ENCODE peak calls at places on chromosome 9, in nine cellular contexts. One of them, this sample, is unnamed. For H3K36me3, the result is how much of the 10 kb centered on the place peaks cover.

GRCh38 chr9:114318416-114318815 is 4.5 kb upstream of the ORM1 start:
- DNase-seq in fibroblast of lung: no peak
- DNase-seq in H1: no peak
- DNase-seq in adipocyte: no peak
- DNase-seq in left ventricle myocardium inferior: no peak
- DNase-seq in ascending aorta: peak
- DNase-seq in IMR-90: no peak
- DNase-seq in uterus: peak
- DNase-seq in MG63: no peak
- DNase-seq in this sample: no peak

GRCh38 chr9:33044162-33044673 is 19.1 kb downstream of the DNAJA1 start:
- DNase-seq in fibroblast of lung: peak
- DNase-seq in H1: peak
- DNase-seq in adipocyte: peak
- DNase-seq in left ventricle myocardium inferior: peak
- DNase-seq in ascending aorta: peak
- DNase-seq in IMR-90: peak
- DNase-seq in uterus: peak
- DNase-seq in MG63: peak
- DNase-seq in this sample: peak

GRCh38 chr9:82543726-82544125 is 519.2 kb downstream of the RASEF start:
- DNase-seq in fibroblast of lung: peak
- DNase-seq in H1: no peak
- DNase-seq in adipocyte: no peak
- DNase-seq in left ventricle myocardium inferior: no peak
- DNase-seq in ascending aorta: no peak
- DNase-seq in IMR-90: no peak
- DNase-seq in uterus: no peak
- DNase-seq in MG63: no peak
- DNase-seq in this sample: no peak

GRCh38 chr9:88737031-88737430 is 202.1 kb downstream of the NXNL2 start:
- DNase-seq in fibroblast of lung: peak
- DNase-seq in H1: no peak
- DNase-seq in adipocyte: no peak
- DNase-seq in left ventricle myocardium inferior: no peak
- DNase-seq in ascending aorta: no peak
- DNase-seq in IMR-90: no peak
- DNase-seq in uterus: no peak
- DNase-seq in MG63: peak
- DNase-seq in this sample: no peak

GRCh38 chr9:98057095-98057799 is 715 bp downstream of the NANS start:
- DNase-seq in fibroblast of lung: peak
- DNase-seq in H1: no peak
- DNase-seq in adipocyte: no peak
- DNase-seq in left ventricle myocardium inferior: no peak
- DNase-seq in ascending aorta: no peak
- DNase-seq in IMR-90: peak
- DNase-seq in uterus: no peak
- DNase-seq in MG63: no peak
- DNase-seq in this sample: no peak

GRCh38 chr9:112121633-112122032 is 53.5 kb downstream of the SUSD1 start:
- DNase-seq in fibroblast of lung: no peak
- DNase-seq in H1: no peak
- DNase-seq in adipocyte: no peak
- DNase-seq in left ventricle myocardium inferior: no peak
- DNase-seq in ascending aorta: no peak
- DNase-seq in IMR-90: no peak
- DNase-seq in uterus: no peak
- DNase-seq in MG63: no peak
- DNase-seq in this sample: no peak

GRCh38 chr9:6686396-6686795 is 40.9 kb upstream of the GLDC start:
- DNase-seq in fibroblast of lung: peak
- DNase-seq in H1: no peak
- DNase-seq in adipocyte: peak
- DNase-seq in left ventricle myocardium inferior: no peak
- DNase-seq in ascending aorta: no peak
- DNase-seq in IMR-90: peak
- DNase-seq in uterus: no peak
- DNase-seq in MG63: no peak
- DNase-seq in this sample: no peak

GRCh38 chr9:106893088-106893487 is 30.1 kb downstream of the ZNF462 start:
- DNase-seq in fibroblast of lung: peak
- DNase-seq in H1: no peak
- DNase-seq in adipocyte: peak
- DNase-seq in left ventricle myocardium inferior: no peak
- DNase-seq in ascending aorta: no peak
- DNase-seq in IMR-90: peak
- DNase-seq in uterus: no peak
- DNase-seq in MG63: peak
- DNase-seq in this sample: no peak

DNA sequence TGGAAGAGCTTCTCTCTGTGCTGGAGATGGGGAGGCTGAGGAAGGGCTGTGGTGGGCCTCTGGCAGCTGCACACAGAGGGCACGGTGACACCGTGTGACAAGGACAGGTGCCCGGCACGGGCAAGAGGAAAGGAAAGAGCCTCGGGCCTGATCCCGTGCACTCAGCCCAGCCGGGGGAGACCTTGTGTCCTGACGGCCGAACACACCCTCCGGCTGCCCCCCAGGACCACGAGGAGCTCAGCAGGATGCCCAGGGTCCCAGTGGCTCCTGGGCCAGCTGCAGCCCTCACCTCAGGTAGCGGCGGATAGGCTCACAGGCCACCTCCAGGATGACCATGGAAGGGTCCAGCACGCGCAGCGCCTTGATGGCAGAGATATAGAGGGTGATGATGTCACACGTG is 5.5 kb downstream of the ANAPC2 start:
- DNase-seq in fibroblast of lung: no peak
- DNase-seq in H1: no peak
- DNase-seq in adipocyte: no peak
- DNase-seq in left ventricle myocardium inferior: no peak
- DNase-seq in ascending aorta: no peak
- DNase-seq in IMR-90: no peak
- DNase-seq in uterus: no peak
- DNase-seq in MG63: no peak
- DNase-seq in this sample: no peak
- H3K36me3 ChIP-seq in fibroblast of lung: under half
- H3K36me3 ChIP-seq in H1: under half
- H3K36me3 ChIP-seq in adipocyte: half or more
- H3K36me3 ChIP-seq in left ventricle myocardium inferior: half or more
- H3K36me3 ChIP-seq in ascending aorta: half or more
- H3K36me3 ChIP-seq in IMR-90: half or more
- H3K36me3 ChIP-seq in uterus: under half
- H3K36me3 ChIP-seq in MG63: under half
- H3K36me3 ChIP-seq in this sample: under half

GRCh38 chr9:92315456-92315855 is 9.7 kb downstream of the NOL8 start:
- DNase-seq in fibroblast of lung: no peak
- DNase-seq in H1: no peak
- DNase-seq in adipocyte: no peak
- DNase-seq in left ventricle myocardium inferior: no peak
- DNase-seq in ascending aorta: no peak
- DNase-seq in IMR-90: no peak
- DNase-seq in uterus: no peak
- DNase-seq in MG63: no peak
- DNase-seq in this sample: no peak

GRCh38 chr9:92313624-92314012 is 11.5 kb downstream of the NOL8 start:
- DNase-seq in fibroblast of lung: no peak
- DNase-seq in H1: no peak
- DNase-seq in adipocyte: no peak
- DNase-seq in left ventricle myocardium inferior: no peak
- DNase-seq in ascending aorta: no peak
- DNase-seq in IMR-90: no peak
- DNase-seq in uterus: no peak
- DNase-seq in MG63: no peak
- DNase-seq in this sample: no peak

GRCh38 chr9:92310562-92310961 is 14.6 kb downstream of the NOL8 start:
- DNase-seq in fibroblast of lung: no peak
- DNase-seq in H1: no peak
- DNase-seq in adipocyte: no peak
- DNase-seq in left ventricle myocardium inferior: no peak
- DNase-seq in ascending aorta: no peak
- DNase-seq in IMR-90: peak
- DNase-seq in uterus: no peak
- DNase-seq in MG63: no peak
- DNase-seq in this sample: no peak

GRCh38 chr9:92308893-92309292 is 15.4 kb upstream of the IARS1 start:
- DNase-seq in fibroblast of lung: no peak
- DNase-seq in H1: no peak
- DNase-seq in adipocyte: peak
- DNase-seq in left ventricle myocardium inferior: no peak
- DNase-seq in ascending aorta: no peak
- DNase-seq in IMR-90: peak
- DNase-seq in uterus: no peak
- DNase-seq in MG63: no peak
- DNase-seq in this sample: peak

DNA sequence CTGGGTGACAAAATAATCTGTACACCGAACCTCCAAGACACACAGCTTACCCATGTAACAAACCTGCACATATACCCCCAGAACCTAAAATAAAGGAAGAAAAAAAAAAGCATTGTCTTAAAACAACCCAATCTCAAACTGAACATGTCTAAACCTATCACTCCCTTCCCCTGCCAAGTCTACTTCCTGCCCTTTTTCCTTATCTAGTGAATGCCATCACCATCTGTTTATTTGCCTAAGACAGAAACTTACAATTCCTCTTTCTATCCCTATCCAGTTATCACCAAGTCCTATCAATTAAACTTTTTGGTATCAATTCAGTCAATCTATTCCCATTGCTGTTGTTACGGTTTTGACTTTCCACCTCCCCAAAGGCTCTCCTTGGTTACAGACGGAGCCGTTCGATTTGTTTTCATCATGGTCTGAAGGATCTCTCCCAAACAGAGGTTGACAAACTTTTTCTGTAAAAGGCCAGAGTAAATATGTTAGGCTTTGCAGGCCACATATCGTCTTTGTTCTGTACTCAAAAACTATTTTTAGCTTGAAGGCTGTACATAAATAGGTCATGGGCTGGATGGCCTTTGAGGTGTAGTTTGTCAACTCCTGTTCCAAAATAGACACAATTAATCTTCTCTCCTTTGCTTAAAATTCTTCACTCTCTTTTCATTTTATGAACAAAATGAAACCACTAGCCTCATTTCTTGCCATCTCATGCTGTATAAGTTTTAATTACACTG is 12.1 kb downstream of the NOL8 start:
- DNase-seq in fibroblast of lung: peak
- DNase-seq in H1: no peak
- DNase-seq in adipocyte: peak
- DNase-seq in left ventricle myocardium inferior: no peak
- DNase-seq in ascending aorta: no peak
- DNase-seq in IMR-90: no peak
- DNase-seq in uterus: no peak
- DNase-seq in MG63: no peak
- DNase-seq in this sample: no peak
- H3K36me3 ChIP-seq in fibroblast of lung: under half
- H3K36me3 ChIP-seq in H1: under half
- H3K36me3 ChIP-seq in adipocyte: half or more
- H3K36me3 ChIP-seq in left ventricle myocardium inferior: half or more
- H3K36me3 ChIP-seq in ascending aorta: under half
- H3K36me3 ChIP-seq in IMR-90: under half
- H3K36me3 ChIP-seq in uterus: under half
- H3K36me3 ChIP-seq in MG63: half or more
- H3K36me3 ChIP-seq in this sample: under half

GRCh38 chr9:77010527-77010926 is 8.9 kb upstream of the FOXB2 start:
- DNase-seq in fibroblast of lung: no peak
- DNase-seq in H1: no peak
- DNase-seq in adipocyte: no peak
- DNase-seq in left ventricle myocardium inferior: no peak
- DNase-seq in ascending aorta: no peak
- DNase-seq in IMR-90: no peak
- DNase-seq in uterus: no peak
- DNase-seq in MG63: no peak
- DNase-seq in this sample: no peak
- H3K36me3 ChIP-seq in fibroblast of lung: under half
- H3K36me3 ChIP-seq in H1: under half
- H3K36me3 ChIP-seq in adipocyte: under half
- H3K36me3 ChIP-seq in left ventricle myocardium inferior: under half
- H3K36me3 ChIP-seq in ascending aorta: under half
- H3K36me3 ChIP-seq in IMR-90: under half
- H3K36me3 ChIP-seq in uterus: under half
- H3K36me3 ChIP-seq in MG63: under half
- H3K36me3 ChIP-seq in this sample: under half

GRCh38 chr9:134811079-134811672 is 69.4 kb upstream of the FCN2 start:
- DNase-seq in fibroblast of lung: no peak
- DNase-seq in H1: no peak
- DNase-seq in adipocyte: no peak
- DNase-seq in left ventricle myocardium inferior: no peak
- DNase-seq in ascending aorta: no peak
- DNase-seq in IMR-90: no peak
- DNase-seq in uterus: no peak
- DNase-seq in MG63: no peak
- DNase-seq in this sample: no peak

GRCh38 chr9:134809296-134809695 is 71.3 kb upstream of the FCN2 start:
- DNase-seq in fibroblast of lung: no peak
- DNase-seq in H1: no peak
- DNase-seq in adipocyte: no peak
- DNase-seq in left ventricle myocardium inferior: no peak
- DNase-seq in ascending aorta: no peak
- DNase-seq in IMR-90: no peak
- DNase-seq in uterus: no peak
- DNase-seq in MG63: no peak
- DNase-seq in this sample: no peak

GRCh38 chr9:134804871-134805270 is 75.7 kb upstream of the FCN2 start:
- DNase-seq in fibroblast of lung: no peak
- DNase-seq in H1: no peak
- DNase-seq in adipocyte: no peak
- DNase-seq in left ventricle myocardium inferior: no peak
- DNase-seq in ascending aorta: no peak
- DNase-seq in IMR-90: no peak
- DNase-seq in uterus: no peak
- DNase-seq in MG63: no peak
- DNase-seq in this sample: no peak

GRCh38 chr9:134808393-134808792 is 72.2 kb upstream of the FCN2 start:
- DNase-seq in fibroblast of lung: no peak
- DNase-seq in H1: no peak
- DNase-seq in adipocyte: no peak
- DNase-seq in left ventricle myocardium inferior: no peak
- DNase-seq in ascending aorta: no peak
- DNase-seq in IMR-90: no peak
- DNase-seq in uterus: no peak
- DNase-seq in MG63: no peak
- DNase-seq in this sample: no peak

GRCh38 chr9:134807726-134808125 is 72.9 kb upstream of the FCN2 start:
- DNase-seq in fibroblast of lung: peak
- DNase-seq in H1: no peak
- DNase-seq in adipocyte: peak
- DNase-seq in left ventricle myocardium inferior: no peak
- DNase-seq in ascending aorta: no peak
- DNase-seq in IMR-90: peak
- DNase-seq in uterus: no peak
- DNase-seq in MG63: no peak
- DNase-seq in this sample: peak
- H3K36me3 ChIP-seq in fibroblast of lung: under half
- H3K36me3 ChIP-seq in H1: under half
- H3K36me3 ChIP-seq in adipocyte: half or more
- H3K36me3 ChIP-seq in left ventricle myocardium inferior: under half
- H3K36me3 ChIP-seq in ascending aorta: under half
- H3K36me3 ChIP-seq in IMR-90: half or more
- H3K36me3 ChIP-seq in uterus: under half
- H3K36me3 ChIP-seq in MG63: under half
- H3K36me3 ChIP-seq in this sample: under half

GRCh38 chr9:131598121-131598520 is 52.8 kb downstream of the PRRT1B start:
- DNase-seq in fibroblast of lung: no peak
- DNase-seq in H1: no peak
- DNase-seq in adipocyte: no peak
- DNase-seq in left ventricle myocardium inferior: peak
- DNase-seq in ascending aorta: peak
- DNase-seq in IMR-90: no peak
- DNase-seq in uterus: no peak
- DNase-seq in MG63: no peak
- DNase-seq in this sample: no peak
- H3K36me3 ChIP-seq in fibroblast of lung: under half
- H3K36me3 ChIP-seq in H1: under half
- H3K36me3 ChIP-seq in adipocyte: half or more
- H3K36me3 ChIP-seq in left ventricle myocardium inferior: half or more
- H3K36me3 ChIP-seq in ascending aorta: half or more
- H3K36me3 ChIP-seq in IMR-90: under half
- H3K36me3 ChIP-seq in uterus: under half
- H3K36me3 ChIP-seq in MG63: under half
- H3K36me3 ChIP-seq in this sample: under half

This sample was measured in prostate gland.